ENCODE peak calls at places on chromosomes 4 and X, in seven cellular contexts. E, C, H, J, L, F and W are unnamed samples.

GRCh38 chrX:153055827-153056748 is at the start of gene PNMA3:
- DNase-seq in F (no peak), C (peak), E (no peak), J (peak), H (no peak), L (no peak), W (no peak)

GRCh38 chr4:80266267-80266901 is at the start of gene FGF5:
- DNase-seq in F (peak), E (no peak), L (no peak), H (peak), C (peak), J (peak), W (no peak)

GRCh38 chrX:153651540-153652079 is 4.6 kb downstream of the DUSP9 start:
- DNase-seq in J (no peak), F (no peak), E (no peak), C (peak), H (no peak), L (no peak), W (no peak)

GRCh38 chr4:120105472-120105871 is 38.8 kb upstream of the MAD2L1 start:
- DNase-seq in H (no peak), J (no peak), F (no peak), L (no peak), C (no peak), E (no peak), W (no peak)

GRCh38 chr4:111501946-111502345 is 643.3 kb upstream of the FAM241A start:
- DNase-seq in H (no peak), F (no peak), L (no peak), E (no peak), J (no peak), C (no peak), W (no peak)

GRCh38 chrX:40883021-40883619 is 147.8 kb upstream of the MED14 start:
- DNase-seq in L (no peak), H (no peak), J (no peak), E (no peak), C (no peak), F (no peak), W (no peak)

GRCh38 chr4:1793496-1793840 is 375 bp downstream of the FGFR3 start:
- DNase-seq in E (no peak), J (no peak), L (no peak), F (no peak), H (peak), C (peak), W (no peak)

GRCh38 chrX:131626681-131627296 is 82.9 kb downstream of the OR13H1 start:
- DNase-seq in F (no peak), J (no peak), H (peak), E (no peak), L (no peak), C (peak), W (no peak)

GRCh38 chrX:133859860-133860259 is 125.5 kb downstream of the GPC3 start:
- DNase-seq in C (no peak), E (no peak), J (no peak), L (no peak), F (no peak), H (peak), W (no peak)